ENCODE peak calls at places on chromosomes 2 and 18, in ten cellular contexts. O, E, N, I, M, X, Q, J, B and A are unnamed samples.

GRCh38 chr2:9674931-9675330 is 44.1 kb upstream of the YWHAQ start:
- DNase-seq in O (no peak), E (no peak), N (no peak), I (no peak), M (no peak), X (no peak), Q (no peak), J (no peak), B (no peak), A (no peak)

GRCh38 chr2:179104736-179105135 is 54.8 kb upstream of the CCDC141 start:
- DNase-seq in O (no peak), E (peak; percentile 81), N (no peak), I (no peak), M (no peak), X (peak; percentile 78), Q (no peak), J (peak; percentile 84), B (peak; percentile 69), A (peak; percentile 82)

GRCh38 chr2:190648289-190649034 is 421 bp upstream of the NAB1 start:
- DNase-seq in O (peak; percentile 84), E (peak; percentile 79), N (no peak), I (peak; percentile 94), M (peak; percentile 89), X (peak; percentile 88), Q (peak; percentile 88), J (peak; percentile 59), B (peak; percentile 95), A (peak; percentile 81)

GRCh38 chr2:201532686-201533304 is 81.3 kb downstream of the STRADB start:
- DNase-seq in O (no peak), E (peak; percentile 90), N (peak; percentile 59), I (no peak), M (no peak), X (peak; percentile 93), Q (no peak), J (peak; percentile 76), B (peak; percentile 70), A (peak; percentile 97)

GRCh38 chr2:30240162-30240696 is 8.9 kb downstream of the LBH start:
- DNase-seq in O (no peak), E (no peak), N (no peak), I (no peak), M (no peak), X (no peak), Q (no peak), J (no peak), B (no peak), A (no peak)

GRCh38 chr2:208150094-208150493 is 4.1 kb upstream of the CRYGB start:
- DNase-seq in O (no peak), E (no peak), N (no peak), I (no peak), M (no peak), X (no peak), Q (no peak), J (no peak), B (no peak), A (no peak)

GRCh38 chr2:181077128-181077709 is 96.8 kb downstream of the UBE2E3 start:
- DNase-seq in O (no peak), E (peak; percentile 66), N (no peak), I (no peak), M (no peak), X (peak; percentile 62), Q (no peak), J (peak; percentile 55), B (peak; percentile 79), A (peak; percentile 67)

GRCh38 chr2:201707753-201708152 is 9.3 kb upstream of the MPP4 start:
- DNase-seq in O (no peak), E (peak; percentile 51), N (no peak), I (no peak), M (no peak), X (peak; percentile 66), Q (no peak), J (peak; percentile 24), B (peak; percentile 72), A (peak; percentile 76)

DNA sequence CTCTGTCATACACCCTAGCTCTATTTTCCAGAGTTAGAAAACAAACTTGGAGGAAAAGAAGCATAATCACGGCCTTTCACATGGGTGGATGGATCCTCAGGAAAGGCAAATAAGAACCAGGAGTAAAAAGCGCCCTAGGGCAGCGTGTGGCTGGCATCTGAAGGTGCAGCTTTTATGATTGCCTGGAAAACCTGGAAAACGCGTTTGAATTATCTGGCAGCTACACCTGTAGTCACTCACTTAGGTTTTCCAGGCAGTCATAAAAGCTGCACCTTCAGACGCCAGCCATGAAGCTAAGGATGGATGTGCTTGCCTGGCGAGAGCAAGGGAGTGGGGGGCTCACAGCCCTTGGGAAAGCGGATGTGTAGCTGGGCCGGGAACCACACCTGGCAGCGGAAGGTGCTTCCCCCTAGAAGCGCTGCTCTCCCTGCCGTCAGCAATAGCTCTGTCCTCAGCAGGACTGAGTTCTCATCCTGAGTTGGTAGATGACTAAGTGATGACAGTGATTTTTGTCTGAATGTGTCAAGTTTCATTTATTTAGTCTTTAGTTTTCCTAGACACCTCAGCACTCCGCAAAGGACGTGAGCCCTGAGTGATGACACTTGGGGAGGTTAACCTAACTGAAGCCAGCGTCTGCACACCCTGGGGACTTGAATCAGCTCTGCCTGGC is 82.0 kb downstream of the DCDC2C start:
- DNase-seq in O (no peak), E (no peak), N (peak; percentile 15), I (no peak), M (no peak), X (peak; percentile 74), Q (no peak), J (peak; percentile 49), B (peak; percentile 26), A (peak; percentile 83)
- TF ChIP-seq CTCF in O (no peak), E (no peak), N (no peak), I (no peak), M (no peak), X (no peak), Q (no peak), J (no peak), B (no peak), A (no peak)

GRCh38 chr2:215415218-215415617 is 20.6 kb downstream of the FN1 start:
- DNase-seq in O (no peak), E (no peak), N (no peak), I (no peak), M (no peak), X (no peak), Q (no peak), J (no peak), B (no peak), A (no peak)
- H3K4me3 ChIP-seq in O (no peak overlapping the region), E (no peak overlapping the region), N (no peak overlapping the region), I (no peak overlapping the region), M (no peak overlapping the region), X (no peak overlapping the region), Q (no peak overlapping the region), J (no peak overlapping the region), B (no peak overlapping the region), A (no peak overlapping the region)

DNA sequence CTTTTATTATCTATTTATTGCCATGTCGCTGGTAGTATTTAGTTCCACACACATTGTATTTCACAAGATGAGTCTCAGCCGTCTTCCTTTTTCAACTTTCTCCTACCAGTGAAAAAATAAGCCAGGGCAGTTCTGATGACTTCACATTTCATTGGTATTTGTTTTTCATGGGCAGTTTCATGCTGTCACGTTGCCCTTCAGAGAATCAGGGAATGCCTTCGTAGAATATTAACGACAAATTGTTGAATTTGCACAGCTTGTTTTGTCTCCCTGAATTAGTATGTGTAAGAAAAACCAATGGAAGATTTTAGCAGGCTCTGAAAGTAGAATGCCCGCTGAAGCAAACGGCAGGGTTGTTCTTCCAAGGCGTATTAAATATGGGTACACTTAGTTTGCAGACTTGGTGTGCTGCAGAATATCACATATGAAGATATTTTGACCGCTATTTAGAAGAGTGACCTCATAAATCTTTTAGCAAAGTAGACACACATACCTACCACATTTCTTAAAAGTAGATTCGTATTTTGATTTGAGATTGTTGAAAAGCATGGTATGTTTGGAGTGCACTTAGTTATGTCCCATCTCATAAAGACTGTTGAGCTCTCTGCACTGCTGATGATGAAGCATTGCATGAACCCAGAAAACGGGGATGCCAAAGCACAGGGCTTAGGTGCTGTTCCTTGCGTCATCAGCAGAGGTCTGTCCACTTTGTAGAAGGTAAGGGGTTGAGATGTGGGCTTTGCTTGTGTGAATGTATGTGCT is 2.9 kb downstream of the NEDD4L start:
- DNase-seq in O (no peak), E (no peak), N (no peak), I (no peak), M (no peak), X (no peak), Q (no peak), J (peak; percentile 7), B (no peak), A (no peak)
- TF ChIP-seq CTCF in O (no peak), E (no peak), N (no peak), I (no peak), M (no peak), X (no peak), Q (no peak), J (no peak), B (no peak), A (no peak)

GRCh38 chr18:45457933-45458332 is 157.3 kb upstream of the SLC14A2 start:
- DNase-seq in O (no peak), E (no peak), N (no peak), I (no peak), M (no peak), X (no peak), Q (no peak), J (no peak), B (no peak), A (no peak)

DNA sequence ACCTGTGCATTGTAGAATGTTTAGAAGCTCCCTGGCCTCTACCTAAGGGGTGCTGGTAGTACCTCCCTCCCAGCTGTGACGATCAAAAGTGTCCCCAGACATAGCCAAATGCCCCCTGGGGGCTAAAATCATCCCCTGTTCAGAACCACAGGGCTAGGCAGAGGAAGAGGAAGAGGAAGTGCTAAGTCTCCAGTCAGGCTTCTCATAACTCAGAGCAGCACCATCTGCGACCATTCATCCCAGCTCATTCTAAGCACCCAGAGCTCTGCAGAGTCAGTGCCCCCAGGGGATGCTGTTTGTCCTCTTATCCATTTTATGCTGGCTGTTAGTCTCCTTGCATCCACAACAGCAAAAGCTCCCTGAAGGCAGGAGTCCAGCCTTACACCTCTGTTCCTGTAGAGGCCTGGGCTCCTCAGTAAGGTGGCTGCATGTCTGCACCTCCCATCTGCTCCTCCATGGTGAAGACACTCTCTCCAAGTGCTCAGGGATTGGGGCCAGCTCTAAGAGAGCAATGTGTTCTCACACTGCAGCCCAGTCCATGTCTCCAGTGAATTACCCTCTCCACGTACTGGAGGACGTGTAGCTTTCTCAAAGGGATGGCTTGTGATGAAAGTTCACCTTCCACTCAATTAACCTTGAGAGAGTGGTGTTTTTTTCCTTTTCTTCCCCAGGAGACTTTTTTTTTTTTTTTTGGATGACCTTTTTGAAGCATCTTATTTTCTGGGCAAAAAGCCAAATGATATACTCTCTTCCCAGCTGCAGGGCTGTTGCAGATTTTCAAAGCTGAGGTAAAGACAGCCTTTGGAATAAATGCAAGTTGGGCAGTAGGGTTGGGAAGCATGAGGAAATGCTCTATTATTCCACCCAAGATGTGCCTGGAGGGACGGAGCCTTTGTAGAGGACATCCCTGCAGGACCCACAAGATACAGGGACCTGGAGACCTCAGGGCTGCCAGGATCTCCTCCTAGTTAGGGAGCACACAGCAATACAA is 158.9 kb upstream of the SLC14A2 start:
- DNase-seq in O (peak; percentile 28), E (no peak), N (no peak), I (peak; percentile 28), M (no peak), X (no peak), Q (no peak), J (no peak), B (peak; percentile 5), A (peak; percentile 19)
- H3K4me3 ChIP-seq in O (no peak overlapping the region), E (no peak overlapping the region), N (no peak overlapping the region), I (no peak overlapping the region), M (no peak overlapping the region), X (no peak overlapping the region), Q (no peak overlapping the region), J (no peak overlapping the region), B (no peak overlapping the region), A (no peak overlapping the region)